ENCODE peak calls at places on chromosomes 7 and 10, in four cellular contexts. I is lung, H is dorsolateral prefrontal cortex, M is HL-60. L is an unnamed sample. For H3K27me3, the result is how much of the 10 kb centered on the place peaks cover.

GRCh38 chr10:44380829-44381600 is 3.9 kb downstream of the CXCL12 start:
- DNase-seq in I (no peak), H (peak), M (no peak), L (no peak)

GRCh38 chr10:73759512-73760115 is 15.4 kb downstream of the SEC24C start:
- DNase-seq in I (peak), H (no peak), M (no peak), L (no peak)

GRCh38 chr10:63430091-63430998 is 35.4 kb downstream of the JMJD1C start:
- DNase-seq in I (no peak), H (no peak), M (no peak), L (no peak)

GRCh38 chr10:96700477-96701099 is 19.7 kb downstream of the PIK3AP1 start:
- DNase-seq in I (no peak), H (no peak), M (peak), L (peak)

GRCh38 chr10:48449501-48450232 is 143.2 kb downstream of the MAPK8 start:
- DNase-seq in I (peak), H (peak), M (no peak), L (no peak)

GRCh38 chr7:80259-81236 is 111.8 kb upstream of the FAM20C start:
- DNase-seq in I (no peak), H (no peak), M (no peak), L (no peak)

GRCh38 chr10:27743736-27744477 is 1.7 kb downstream of the MKX start:
- DNase-seq in I (no peak), H (no peak), M (no peak), L (no peak)

GRCh38 chr7:36157506-36158320 is 4.7 kb downstream of the EEPD1 start:
- DNase-seq in I (no peak), H (no peak), M (no peak), L (no peak)

GRCh38 chr10:91298224-91298862 is 77.9 kb downstream of the PCGF5 start:
- DNase-seq in I (peak), H (peak), M (peak), L (no peak)

GRCh38 chr7:116561697-116562483 is 37.1 kb downstream of the CAV1 start:
- DNase-seq in I (no peak), H (no peak), M (no peak), L (no peak)

GRCh38 chr10:81309041-81309552 is 565.9 kb upstream of the NRG3 start:
- DNase-seq in I (no peak), H (no peak), M (no peak), L (no peak)

GRCh38 chr10:25047088-25047487 is 30.7 kb downstream of the THNSL1 start:
- DNase-seq in I (no peak), H (no peak), M (no peak), L (no peak)

GRCh38 chr10:123573236-123574147 is 92.7 kb upstream of the GPR26 start:
- DNase-seq in I (peak), H (no peak), M (peak), L (no peak)

GRCh38 chr10:26738354-26738753 is 40.9 kb downstream of the PDSS1 start:
- DNase-seq in I (no peak), H (no peak), M (no peak), L (no peak)

GRCh38 chr10:1213252-1213651 is 157.1 kb downstream of the WDR37 start:
- DNase-seq in I (no peak), H (peak), M (no peak), L (no peak)

GRCh38 chr7:30531286-30531685 is 26.7 kb upstream of the GGCT start:
- DNase-seq in I (no peak), H (no peak), M (no peak), L (no peak)

GRCh38 chr10:31706921-31707571 is 221.6 kb downstream of the ARHGAP12 start:
- DNase-seq in I (peak), H (no peak), M (peak), L (no peak)

GRCh38 chr7:102230593-102230992 is 56.1 kb upstream of the SH2B2 start:
- DNase-seq in I (no peak), H (no peak), M (no peak), L (no peak)

GRCh38 chr7:27745064-27745583 is 5.2 kb downstream of the TAX1BP1 start:
- DNase-seq in I (no peak), H (no peak), M (peak), L (no peak)

GRCh38 chr7:47669178-47669878 is 87.4 kb upstream of the TNS3 start:
- DNase-seq in I (peak), H (no peak), M (peak), L (peak)

GRCh38 chr10:131747791-131748190 is 153.0 kb upstream of the PPP2R2D start:
- DNase-seq in I (no peak), H (no peak), M (no peak), L (no peak)

GRCh38 chr10:111989136-111990050 is 194.2 kb downstream of the GPAM start:
- DNase-seq in I (no peak), H (no peak), M (no peak), L (no peak)

GRCh38 chr7:73810991-73811360 is 19.8 kb upstream of the CLDN4 start:
- DNase-seq in I (no peak), H (peak), M (no peak), L (no peak)
- H3K27me3 ChIP-seq in I (under half), H (under half), M (under half), L (under half)

GRCh38 chr10:129764901-129765663 is 199.0 kb downstream of the EBF3 start:
- DNase-seq in I (no peak), H (peak), M (no peak), L (no peak)

GRCh38 chr10:129767751-129768150 is 196.3 kb downstream of the EBF3 start:
- DNase-seq in I (no peak), H (peak), M (no peak), L (no peak)

GRCh38 chr10:129766611-129767550 is 197.2 kb downstream of the EBF3 start:
- DNase-seq in I (no peak), H (peak), M (no peak), L (no peak)

GRCh38 chr10:129764011-129764900 is 199.8 kb downstream of the EBF3 start:
- DNase-seq in I (no peak), H (peak), M (no peak), L (no peak)

DNA sequence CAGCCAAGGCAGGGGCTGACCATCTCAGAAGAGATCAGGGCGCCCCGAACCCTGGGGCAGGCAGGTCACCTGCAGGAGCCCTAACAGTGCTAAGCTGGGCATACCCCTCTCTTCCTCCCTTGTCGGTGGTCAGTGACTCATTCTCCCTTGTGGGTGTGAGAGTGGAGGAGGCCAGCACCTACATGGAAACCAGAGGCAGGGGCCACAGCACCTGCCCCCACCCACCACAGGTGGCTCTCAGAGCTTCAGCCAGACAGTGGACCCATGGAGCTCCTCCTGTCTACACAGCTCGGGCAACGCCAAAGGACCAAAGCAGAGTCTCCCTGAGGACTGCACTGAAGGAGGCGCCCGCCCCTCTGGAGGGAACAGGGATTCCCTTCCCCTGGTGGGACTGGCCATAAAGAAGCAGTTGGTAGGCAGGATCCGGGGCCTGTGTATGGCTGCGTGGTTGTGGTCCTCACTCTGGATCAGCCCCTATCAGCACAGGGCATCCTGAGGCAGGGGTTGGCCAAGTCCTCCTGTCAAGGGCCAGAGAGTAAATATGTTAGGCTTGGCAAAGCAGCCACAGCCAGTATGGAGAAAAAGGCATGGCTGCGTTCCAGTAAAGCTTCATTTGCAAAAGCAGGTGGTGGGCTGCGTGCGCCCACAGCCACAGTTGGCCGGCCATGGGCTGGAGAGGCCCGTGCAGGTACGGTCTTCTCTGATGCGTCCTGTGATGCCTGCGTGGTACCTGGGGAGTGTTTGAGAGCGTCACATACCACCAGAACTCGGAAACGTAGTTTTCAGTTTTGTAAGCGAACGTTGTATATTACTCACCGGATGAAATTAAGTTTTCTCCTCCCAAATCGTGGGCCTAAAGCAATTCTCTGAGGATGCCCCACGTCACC is 198.2 kb downstream of the EBF3 start:
- DNase-seq in I (no peak), H (peak), M (no peak), L (no peak)
- H3K27me3 ChIP-seq in I (under half), H (under half), M (under half), L (under half)

GRCh38 chr10:114681542-114681941 is 23.5 kb upstream of the ABLIM1 start:
- DNase-seq in I (no peak), H (no peak), M (no peak), L (no peak)
- H3K27me3 ChIP-seq in I (under half), H (under half), M (under half), L (under half)

GRCh38 chr10:12834116-12834515 is 167.4 kb downstream of the CCDC3 start:
- DNase-seq in I (no peak), H (no peak), M (no peak), L (no peak)
- H3K27me3 ChIP-seq in I (under half), H (under half), M (under half), L (under half)

GRCh38 chr7:96527133-96527827 is 182.4 kb downstream of the SEM1 start:
- DNase-seq in I (no peak), H (no peak), M (no peak), L (no peak)

GRCh38 chr7:96532428-96532922 is 177.2 kb downstream of the SEM1 start:
- DNase-seq in I (no peak), H (no peak), M (no peak), L (no peak)

GRCh38 chr7:96521068-96521629 is 188.5 kb downstream of the SEM1 start:
- DNase-seq in I (no peak), H (no peak), M (no peak), L (no peak)

DNA sequence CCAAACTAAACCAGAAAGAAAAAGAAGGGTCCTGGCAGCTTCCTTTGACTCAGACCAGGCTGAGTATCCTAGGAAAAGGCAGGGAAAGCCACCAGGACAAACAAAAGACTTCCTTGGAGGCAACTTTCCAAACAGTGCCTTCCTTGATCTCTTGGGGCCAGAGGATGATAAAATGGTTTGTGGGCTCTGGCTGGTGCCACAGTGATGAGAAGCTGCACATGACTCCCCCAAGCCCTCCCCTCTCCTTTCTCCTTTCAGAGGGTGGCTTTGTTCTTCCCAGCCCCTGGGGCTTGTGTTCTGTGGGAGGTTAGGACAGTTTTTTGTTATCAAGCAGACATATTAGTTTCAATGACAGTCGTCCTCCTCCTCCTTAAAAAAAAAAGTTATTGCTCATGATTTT is 183.2 kb downstream of the SEM1 start:
- DNase-seq in I (no peak), H (no peak), M (no peak), L (no peak)
- H3K27me3 ChIP-seq in I (under half), H (under half), M (under half), L (under half)

GRCh38 chr10:60035984-60036383 is 129.6 kb upstream of the CCDC6 start:
- DNase-seq in I (no peak), H (no peak), M (no peak), L (no peak)
- H3K27me3 ChIP-seq in I (under half), H (under half), M (under half), L (under half)

GRCh38 chr10:72085864-72086465 is 2.4 kb downstream of the SPOCK2 start:
- DNase-seq in I (no peak), H (no peak), M (no peak), L (no peak)
- H3K27me3 ChIP-seq in I (under half), H (under half), M (under half), L (under half)

GRCh38 chr7:54662701-54663100 is 96.3 kb downstream of the SEC61G start:
- DNase-seq in I (no peak), H (no peak), M (no peak), L (no peak)
- H3K27me3 ChIP-seq in I (under half), H (under half), M (under half), L (under half)

DNA sequence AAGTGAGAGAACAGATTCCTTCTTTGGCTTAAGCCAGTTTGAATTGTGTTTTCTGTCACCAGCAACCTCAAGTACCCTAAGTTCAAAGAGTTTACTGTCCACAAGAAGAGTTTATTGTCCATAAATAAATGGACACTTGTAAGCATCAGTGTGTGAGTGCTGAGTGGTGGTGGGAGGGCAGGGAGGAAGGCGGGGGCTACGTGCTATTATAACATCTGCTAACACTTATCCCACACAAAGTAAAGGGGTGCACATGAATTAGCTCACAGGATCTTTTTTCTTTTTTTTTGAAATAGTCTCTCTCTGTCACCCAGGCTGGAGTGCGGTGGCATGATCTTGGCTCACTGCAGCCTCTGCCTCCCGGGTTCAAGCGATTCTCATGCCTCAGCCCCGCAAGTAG is 87.2 kb downstream of the MICALL2 start:
- DNase-seq in I (no peak), H (no peak), M (no peak), L (no peak)
- H3K27me3 ChIP-seq in I (under half), H (under half), M (under half), L (under half)